ENCODE peak calls at places on chromosome 17, in four cellular contexts. X is A549, M is HepG2, Z is K562. S is an unnamed sample.
A peak's percentile ranks its signal among the peaks of the same experiment; 100 is the strongest.

GRCh38 chr17:37737971-37738370 is 6.9 kb downstream of the HNF1B start:
- DNase-seq in Z (no peak), X (no peak), M (no peak), S (no peak)

GRCh38 chr17:63369233-63369632 is 76.9 kb downstream of the CYB561 start:
- DNase-seq in Z (no peak), X (no peak), M (no peak), S (no peak)

GRCh38 chr17:50943575-50943933 is 77.4 kb upstream of the TOB1 start:
- DNase-seq in Z (peak; percentile 17), X (no peak), M (no peak), S (peak; percentile 7)

GRCh38 chr17:41579484-41580243 is 7.0 kb downstream of the KRT14 start:
- DNase-seq in X (peak; percentile 87), Z (peak; percentile 93), M (peak; percentile 85), S (peak; percentile 97)

GRCh38 chr17:50835563-50836231 is at the start of gene WFIKKN2:
- DNase-seq in X (no peak), Z (no peak), M (no peak), S (no peak)

GRCh38 chr17:46162871-46163270 is 30.4 kb downstream of the KANSL1 start:
- DNase-seq in M (no peak), Z (no peak), X (no peak), S (no peak)

GRCh38 chr17:45752246-45752645 is 31.9 kb upstream of the CRHR1 start:
- DNase-seq in X (no peak), Z (no peak), M (no peak), S (no peak)

GRCh38 chr17:73947281-73947975 is 256.1 kb upstream of the RPL38 start:
- DNase-seq in M (no peak), Z (no peak), X (no peak), S (no peak)

GRCh38 chr17:77456951-77457548 is 316.3 kb downstream of the SEC14L1 start:
- DNase-seq in X (no peak), Z (no peak), M (no peak), S (no peak)

GRCh38 chr17:34465756-34466155 is 102.7 kb upstream of the CCL1 start:
- DNase-seq in M (no peak), X (no peak), Z (no peak), S (no peak)

GRCh38 chr17:72270530-72270929 is 149.7 kb downstream of the SOX9 start:
- DNase-seq in X (peak; percentile 17), Z (no peak), M (no peak), S (no peak)

GRCh38 chr17:65170839-65171238 is 33.7 kb downstream of the RGS9 start:
- DNase-seq in Z (no peak), X (peak; percentile 31), M (peak; percentile 61), S (no peak)

GRCh38 chr17:9959377-9959981 is 54.4 kb upstream of the RCVRN start:
- DNase-seq in X (peak; percentile 74), M (peak; percentile 15), Z (peak; percentile 38), S (peak; percentile 83)

DNA sequence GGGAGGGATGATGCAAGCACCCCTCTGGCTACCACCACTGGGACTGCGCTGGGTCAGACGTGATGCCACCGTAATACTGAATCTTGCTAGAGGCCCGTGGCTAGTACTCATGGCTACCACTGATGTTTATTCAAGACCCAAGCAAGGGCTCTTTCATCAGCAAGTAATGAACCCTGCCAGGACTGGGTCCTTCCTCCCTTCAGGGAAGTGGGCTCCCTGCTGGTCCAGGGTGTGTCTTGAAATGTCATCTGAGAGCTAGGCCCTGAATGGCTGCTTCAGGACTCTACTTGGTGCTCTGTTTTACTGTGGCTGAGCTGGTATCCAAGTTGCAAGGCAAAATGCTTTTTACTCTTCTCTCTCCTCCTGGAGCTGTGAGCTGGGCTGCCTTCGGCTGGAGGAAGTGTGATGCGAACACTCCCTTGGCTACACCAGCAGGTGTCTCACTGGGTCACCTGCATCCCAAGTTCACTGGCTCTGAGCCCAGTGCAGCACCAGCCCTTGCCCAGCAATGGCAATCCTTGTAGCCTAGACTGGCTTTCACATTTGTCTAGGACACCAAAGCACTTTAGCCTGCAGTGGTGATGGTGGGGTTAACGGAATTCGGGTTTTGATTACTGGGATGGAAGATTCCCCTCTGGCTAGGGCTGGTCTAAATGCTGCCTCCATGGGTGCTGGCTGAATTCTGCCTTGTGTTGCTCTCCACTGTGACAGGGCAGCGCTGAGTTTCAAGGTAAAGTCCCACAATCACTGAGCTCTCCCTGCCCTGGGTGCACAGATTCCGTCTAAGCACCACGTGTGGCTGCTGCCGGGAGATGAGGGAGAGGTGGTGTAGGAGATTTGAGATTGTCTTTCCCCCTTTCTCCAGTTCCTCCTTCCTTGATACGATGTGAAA is 98.6 kb downstream of the USP22 start:
- DNase-seq in Z (no peak), M (peak; percentile 37), X (peak; percentile 54), S (peak; percentile 68)
- TF ChIP-seq NR3C1 in Z (no peak), M (no peak), X (no peak), S (no peak)

GRCh38 chr17:59427425-59427921 is 96.0 kb downstream of the YPEL2 start:
- DNase-seq in X (peak; percentile 20), Z (no peak), M (no peak), S (no peak)
- TF ChIP-seq NR3C1 in X (no peak), Z (no peak), M (no peak), S (no peak)

GRCh38 chr17:78883533-78884131 is 19.4 kb downstream of the CEP295NL start:
- DNase-seq in Z (no peak), X (peak; percentile 86), M (peak; percentile 89), S (no peak)
- TF ChIP-seq NR3C1 in Z (no peak), X (no peak), M (no peak), S (no peak)

GRCh38 chr17:44221072-44221861 is 1.8 kb upstream of the UBTF start:
- DNase-seq in M (peak; percentile 78), X (peak; percentile 85), Z (peak; percentile 81), S (peak; percentile 77)

GRCh38 chr17:44221862-44222111 is 2.3 kb upstream of the UBTF start:
- DNase-seq in X (no peak), Z (no peak), M (no peak), S (no peak)

GRCh38 chr17:44220211-44221071 is 966 bp upstream of the UBTF start:
- DNase-seq in Z (peak; percentile 74), M (no peak), X (peak; percentile 64), S (peak; percentile 52)

GRCh38 chr17:44223574-44224046 is 4.1 kb upstream of the UBTF start:
- DNase-seq in X (no peak), M (no peak), Z (no peak), S (no peak)

DNA sequence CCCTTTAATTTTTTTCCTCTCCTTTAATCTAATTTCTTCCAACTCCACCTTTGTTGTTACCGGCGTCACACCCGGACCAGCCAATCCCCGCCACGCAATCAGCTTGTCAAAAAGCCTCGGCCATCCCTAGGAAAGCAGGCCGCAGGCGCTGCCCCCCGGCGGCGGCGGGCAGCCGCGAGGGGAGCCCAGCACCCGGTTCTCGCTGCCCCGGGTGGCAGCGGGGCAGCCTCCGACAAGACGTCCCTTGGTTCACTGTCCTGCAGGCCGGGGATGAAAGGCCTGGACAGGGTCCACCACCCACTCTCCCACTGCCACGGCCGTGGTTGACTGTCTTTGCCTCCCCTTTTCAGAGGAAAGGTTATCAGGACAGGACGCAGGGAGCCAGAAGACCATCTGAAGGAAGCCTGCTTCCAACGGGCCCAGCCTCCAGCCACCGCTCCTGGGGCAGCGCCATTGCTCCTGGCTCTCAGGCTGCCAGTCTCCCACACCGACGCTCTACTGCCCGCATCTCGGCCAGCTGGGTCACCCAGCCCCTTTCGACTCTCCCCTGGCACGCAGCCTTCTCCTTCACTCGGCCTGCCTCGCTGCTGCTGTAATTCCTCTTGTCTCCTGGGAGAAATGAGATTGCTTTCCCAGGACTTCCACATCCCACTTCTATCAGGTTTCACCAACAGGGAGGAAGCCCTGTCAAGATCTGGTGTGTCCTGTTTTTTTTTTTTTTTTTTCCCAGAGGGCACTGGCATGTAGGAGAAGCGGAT is 2.8 kb upstream of the UBTF start:
- DNase-seq in M (peak; percentile 66), X (peak; percentile 86), Z (no peak), S (peak; percentile 69)
- TF ChIP-seq NR3C1 in M (no peak), X (no peak), Z (no peak), S (no peak)

GRCh38 chr17:67260051-67260987 is 15.3 kb upstream of the HELZ start:
- DNase-seq in Z (no peak), M (peak; percentile 77), X (peak; percentile 48), S (no peak)
- TF ChIP-seq NR3C1 in Z (no peak), M (no peak), X (no peak), S (no peak)

GRCh38 chr17:49707246-49707607 is 537 bp downstream of the SLC35B1 start:
- DNase-seq in M (no peak), X (no peak), Z (peak; percentile 28), S (no peak)
- TF ChIP-seq NR3C1 in M (no peak), X (no peak), Z (no peak), S (no peak)

S was measured in WTC11.